ENCODE peak calls at places on chromosomes 16 and 17, in ten cellular contexts. S, X, P, V, D, L, G, Y, A and J are unnamed samples.

GRCh38 chr17:30239089-30239462 is 3.6 kb upstream of the SLC6A4 start:
- DNase-seq in S (no peak), X (no peak), P (no peak), V (no peak), D (no peak), L (no peak), G (no peak), Y (no peak), A (no peak), J (no peak)

GRCh38 chr17:17050346-17051345 is 8.4 kb downstream of the MPRIP start:
- DNase-seq in S (no peak), X (no peak), P (no peak), V (no peak), D (no peak), L (no peak), G (no peak), Y (no peak), A (no peak), J (no peak)

GRCh38 chr17:57955183-57955952 is at the start of gene CUEDC1:
- DNase-seq in S (peak), X (peak), P (peak), V (peak), D (peak), L (peak), G (peak), Y (no peak), A (peak), J (peak)

GRCh38 chr17:3885970-3886369 is 6.9 kb downstream of the CAMKK1 start:
- DNase-seq in S (no peak), X (no peak), P (no peak), V (no peak), D (no peak), L (no peak), G (peak), Y (no peak), A (no peak), J (no peak)

GRCh38 chr17:72719582-72720493 is 372.6 kb downstream of the SLC39A11 start:
- DNase-seq in S (no peak), X (peak), P (no peak), V (no peak), D (no peak), L (peak), G (no peak), Y (no peak), A (peak), J (no peak)

GRCh38 chr17:8254881-8255280 is 5.8 kb downstream of the PFAS start:
- DNase-seq in S (no peak), X (no peak), P (no peak), V (no peak), D (no peak), L (no peak), G (no peak), Y (no peak), A (no peak), J (no peak)

GRCh38 chr17:50181155-50181554 is 15.3 kb downstream of the SGCA start:
- DNase-seq in S (no peak), X (no peak), P (no peak), V (peak), D (no peak), L (no peak), G (no peak), Y (no peak), A (no peak), J (no peak)

GRCh38 chr17:57989011-57989345 is 924 bp upstream of the VEZF1 start:
- DNase-seq in S (peak), X (peak), P (no peak), V (peak), D (peak), L (no peak), G (peak), Y (no peak), A (no peak), J (no peak)

GRCh38 chr17:48310748-48311213 is 119.2 kb downstream of the SKAP1 start:
- DNase-seq in S (no peak), X (no peak), P (no peak), V (no peak), D (no peak), L (no peak), G (no peak), Y (peak), A (no peak), J (no peak)

GRCh38 chr16:25996052-25996451 is 304.3 kb downstream of the HS3ST4 start:
- DNase-seq in S (no peak), X (no peak), P (no peak), V (no peak), D (no peak), L (no peak), G (no peak), Y (no peak), A (no peak), J (no peak)

GRCh38 chr17:38730526-38731379 is 612 bp downstream of the CISD3 start:
- DNase-seq in S (peak), X (peak), P (no peak), V (no peak), D (peak), L (no peak), G (peak), Y (no peak), A (no peak), J (no peak)

GRCh38 chr16:53115773-53116172 is 61.0 kb downstream of the CHD9 start:
- DNase-seq in S (no peak), X (no peak), P (no peak), V (no peak), D (no peak), L (no peak), G (no peak), Y (no peak), A (no peak), J (no peak)

GRCh38 chr16:82788919-82789318 is 162.2 kb downstream of the CDH13 start:
- DNase-seq in S (no peak), X (no peak), P (no peak), V (no peak), D (no peak), L (no peak), G (no peak), Y (no peak), A (no peak), J (no peak)

GRCh38 chr16:470418-470817 is 45.0 kb downstream of the RAB11FIP3 start:
- DNase-seq in S (no peak), X (no peak), P (no peak), V (no peak), D (no peak), L (no peak), G (no peak), Y (no peak), A (no peak), J (no peak)

GRCh38 chr17:2852211-2852610 is 56.0 kb downstream of the RAP1GAP2 start:
- DNase-seq in S (peak), X (peak), P (no peak), V (no peak), D (no peak), L (no peak), G (no peak), Y (no peak), A (no peak), J (no peak)

GRCh38 chr17:19958023-19958422 is 19.6 kb downstream of the AKAP10 start:
- DNase-seq in S (no peak), X (no peak), P (no peak), V (no peak), D (no peak), L (no peak), G (peak), Y (no peak), A (no peak), J (no peak)

GRCh38 chr17:62627219-62627903 is at the start of gene MRC2:
- DNase-seq in S (no peak), X (peak), P (peak), V (no peak), D (no peak), L (no peak), G (peak), Y (no peak), A (peak), J (peak)

GRCh38 chr16:66948034-66948821 is 12.8 kb upstream of the CES3 start:
- DNase-seq in S (no peak), X (peak), P (no peak), V (peak), D (no peak), L (no peak), G (peak), Y (no peak), A (no peak), J (peak)

GRCh38 chr16:56347670-56348069 is 77.7 kb downstream of the AMFR start:
- DNase-seq in S (no peak), X (no peak), P (no peak), V (no peak), D (no peak), L (no peak), G (no peak), Y (no peak), A (no peak), J (no peak)

GRCh38 chr17:79843917-79844815 is 4.9 kb upstream of the CBX4 start:
- DNase-seq in S (no peak), X (peak), P (no peak), V (peak), D (no peak), L (no peak), G (peak), Y (no peak), A (peak), J (peak)

GRCh38 chr17:57084361-57084801 is 665 bp upstream of the AKAP1 start:
- DNase-seq in S (no peak), X (no peak), P (no peak), V (no peak), D (no peak), L (no peak), G (no peak), Y (no peak), A (no peak), J (no peak)

GRCh38 chr17:75645501-75645888 is 12.3 kb downstream of the SMIM5 start:
- DNase-seq in S (no peak), X (peak), P (no peak), V (no peak), D (peak), L (no peak), G (peak), Y (no peak), A (no peak), J (no peak)

GRCh38 chr16:64629622-64630021 is 492.2 kb downstream of the CDH11 start:
- DNase-seq in S (no peak), X (no peak), P (no peak), V (no peak), D (no peak), L (no peak), G (peak), Y (no peak), A (no peak), J (no peak)

GRCh38 chr17:70552230-70552981 is 383.1 kb downstream of the KCNJ2 start:
- DNase-seq in S (peak), X (no peak), P (no peak), V (peak), D (peak), L (no peak), G (peak), Y (no peak), A (no peak), J (no peak)

GRCh38 chr16:75093598-75094540 is 22.7 kb downstream of the LDHD start:
- DNase-seq in S (no peak), X (no peak), P (no peak), V (no peak), D (no peak), L (no peak), G (no peak), Y (no peak), A (no peak), J (no peak)

GRCh38 chr17:8444506-8444905 is 8.8 kb downstream of the NDEL1 start:
- DNase-seq in S (no peak), X (no peak), P (no peak), V (no peak), D (no peak), L (no peak), G (no peak), Y (no peak), A (no peak), J (no peak)

GRCh38 chr16:21645261-21645721 is 7.1 kb downstream of the IGSF6 start:
- DNase-seq in S (peak), X (no peak), P (peak), V (peak), D (peak), L (no peak), G (peak), Y (no peak), A (no peak), J (peak)

GRCh38 chr16:19118938-19119431 is 5.2 kb downstream of the ITPRIPL2 start:
- DNase-seq in S (no peak), X (peak), P (no peak), V (peak), D (no peak), L (no peak), G (peak), Y (no peak), A (no peak), J (peak)

GRCh38 chr17:63378411-63379076 is 67.6 kb downstream of the CYB561 start:
- DNase-seq in S (no peak), X (no peak), P (no peak), V (no peak), D (no peak), L (no peak), G (no peak), Y (no peak), A (no peak), J (no peak)

GRCh38 chr17:58313815-58314705 is 14.5 kb downstream of the TSPOAP1 start:
- DNase-seq in S (no peak), X (no peak), P (no peak), V (no peak), D (no peak), L (no peak), G (peak), Y (no peak), A (no peak), J (peak)

GRCh38 chr16:55367301-55367745 is 43.3 kb downstream of the IRX6 start:
- DNase-seq in S (no peak), X (no peak), P (no peak), V (no peak), D (no peak), L (no peak), G (peak), Y (no peak), A (no peak), J (no peak)

GRCh38 chr17:36149296-36149820 is 27.1 kb downstream of the TBC1D3B start:
- DNase-seq in S (no peak), X (no peak), P (no peak), V (no peak), D (no peak), L (no peak), G (peak), Y (no peak), A (no peak), J (no peak)

GRCh38 chr17:79935197-79935844 is 96.1 kb upstream of the CBX4 start:
- DNase-seq in S (no peak), X (no peak), P (no peak), V (no peak), D (no peak), L (no peak), G (no peak), Y (no peak), A (no peak), J (no peak)